ENCODE peak calls at places on chromosome 14, in eight cellular contexts. M is psoas muscle; D is colonic mucosa; R is H9; U is upper lobe of right lung; A is endodermal cell; K is CD8-positive, alpha-beta T cell; Q is pancreas. B is an unnamed sample.
A peak's percentile ranks its signal among the peaks of the same experiment; 100 is the strongest.

GRCh38 chr14:24851406-24851805 is 198.5 kb downstream of the STXBP6 start:
- DNase-seq in M (no peak), D (no peak), R (no peak), U (no peak), A (no peak), K (no peak), Q (no peak), B (no peak)

GRCh38 chr14:83838221-83838620 is 1691.7 kb upstream of the FLRT2 start:
- DNase-seq in M (no peak), D (no peak), R (no peak), U (no peak), A (no peak), K (no peak), Q (no peak), B (no peak)

GRCh38 chr14:90599748-90600507 is 203.1 kb downstream of the CALM1 start:
- DNase-seq in M (no peak), D (no peak), R (no peak), U (no peak), A (no peak), K (no peak), Q (no peak), B (peak; percentile 62)

GRCh38 chr14:69848903-69849391 is 30.3 kb upstream of the SMOC1 start:
- DNase-seq in M (no peak), D (no peak), R (no peak), U (no peak), A (no peak), K (no peak), Q (no peak), B (peak; percentile 47)

GRCh38 chr14:88269816-88270416 is 53.2 kb downstream of the KCNK10 start:
- DNase-seq in M (no peak), D (peak; percentile 52), R (peak; percentile 30), U (no peak), A (no peak), K (no peak), Q (peak; percentile 25), B (no peak)

GRCh38 chr14:41607966-41608663 is 1.4 kb downstream of the LRFN5 start:
- DNase-seq in M (peak; percentile 21), D (peak; percentile 16), R (peak; percentile 40), U (no peak), A (peak; percentile 71), K (no peak), Q (no peak), B (no peak)

GRCh38 chr14:73743431-73743931 is 29.3 kb upstream of the PNMA1 start:
- DNase-seq in M (peak; percentile 65), D (peak; percentile 58), R (peak; percentile 18), U (no peak), A (no peak), K (peak; percentile 68), Q (no peak), B (no peak)

GRCh38 chr14:69715725-69716482 is 51.0 kb upstream of the SRSF5 start:
- DNase-seq in M (peak; percentile 48), D (peak; percentile 65), R (no peak), U (peak; percentile 77), A (no peak), K (no peak), Q (no peak), B (no peak)

GRCh38 chr14:70619708-70620107 is 19.3 kb upstream of the MED6 start:
- DNase-seq in M (no peak), D (no peak), R (no peak), U (no peak), A (no peak), K (no peak), Q (no peak), B (no peak)

GRCh38 chr14:22296722-22297121 is 292.3 kb downstream of the DAD1 start:
- DNase-seq in M (no peak), D (no peak), R (no peak), U (no peak), A (no peak), K (no peak), Q (no peak), B (no peak)

GRCh38 chr14:92540472-92541048 is 27.0 kb downstream of the RIN3 start:
- DNase-seq in M (peak; percentile 93), D (peak; percentile 92), R (no peak), U (peak; percentile 86), A (no peak), K (no peak), Q (peak; percentile 73), B (peak; percentile 81)

GRCh38 chr14:105917933-105918436 is 391.6 kb downstream of the TMEM121 start:
- DNase-seq in M (no peak), D (no peak), R (no peak), U (peak; percentile 40), A (no peak), K (no peak), Q (no peak), B (no peak)

GRCh38 chr14:29426083-29426482 is 501.6 kb downstream of the PRKD1 start:
- DNase-seq in M (no peak), D (no peak), R (no peak), U (no peak), A (no peak), K (no peak), Q (no peak), B (no peak)

GRCh38 chr14:91392623-91393303 is 24.9 kb downstream of the CCDC88C start:
- DNase-seq in M (no peak), D (no peak), R (no peak), U (no peak), A (peak; percentile 79), K (no peak), Q (no peak), B (no peak)

GRCh38 chr14:67623114-67623513 is 3.4 kb downstream of the ARG2 start:
- DNase-seq in M (no peak), D (no peak), R (no peak), U (no peak), A (no peak), K (no peak), Q (no peak), B (peak; percentile 70)

GRCh38 chr14:89340782-89341181 is 76.3 kb downstream of the FOXN3 start:
- DNase-seq in M (no peak), D (no peak), R (no peak), U (no peak), A (no peak), K (no peak), Q (no peak), B (no peak)

GRCh38 chr14:91325211-91325610 is 80.7 kb upstream of the GPR68 start:
- DNase-seq in M (no peak), D (no peak), R (no peak), U (peak; percentile 33), A (no peak), K (peak; percentile 49), Q (no peak), B (no peak)

DNA sequence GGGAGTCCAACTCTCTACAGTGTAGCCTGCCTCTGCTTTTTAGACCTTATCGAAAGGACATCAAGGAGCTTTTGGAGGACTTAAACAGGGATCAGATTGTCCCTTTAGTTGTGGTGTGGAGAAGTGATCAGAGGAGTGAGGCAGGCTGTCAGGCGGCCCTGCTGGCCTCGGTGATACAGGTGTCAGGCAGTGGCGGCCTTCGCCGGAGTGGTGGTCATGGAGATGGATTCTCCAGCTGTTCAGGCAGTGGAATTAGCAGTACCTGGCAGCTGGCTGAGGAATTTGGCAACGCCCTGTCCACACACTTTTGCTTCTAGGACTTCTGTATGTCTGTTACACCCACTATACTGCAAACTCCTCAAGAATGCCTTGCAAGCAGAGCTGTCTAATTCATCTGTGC is 4.2 kb upstream of the CLMN start:
- DNase-seq in M (no peak), D (no peak), R (no peak), U (no peak), A (no peak), K (no peak), Q (no peak), B (no peak)
- H3K27me3 ChIP-seq in M (no peaks in the 10 kb centered on the region), D (no peaks in the 10 kb centered on the region), R (no peaks in the 10 kb centered on the region), U (no peaks in the 10 kb centered on the region), A (peaks cover 13% of the 10 kb centered on the region), K (no peaks in the 10 kb centered on the region), Q (no peaks in the 10 kb centered on the region), B (no peaks in the 10 kb centered on the region)

GRCh38 chr14:100594625-100594951 is 7.4 kb upstream of the BEGAIN start:
- DNase-seq in M (peak; percentile 2), D (no peak), R (no peak), U (peak; percentile 43), A (no peak), K (no peak), Q (no peak), B (no peak)

GRCh38 chr14:100592461-100592871 is 5.2 kb upstream of the BEGAIN start:
- DNase-seq in M (peak; percentile 7), D (no peak), R (no peak), U (peak; percentile 48), A (peak; percentile 37), K (no peak), Q (no peak), B (no peak)

GRCh38 chr14:100591453-100592371 is 4.5 kb upstream of the BEGAIN start:
- DNase-seq in M (peak; percentile 4), D (no peak), R (no peak), U (peak; percentile 57), A (peak; percentile 43), K (no peak), Q (no peak), B (no peak)

GRCh38 chr14:100593751-100594624 is 6.8 kb upstream of the BEGAIN start:
- DNase-seq in M (peak; percentile 5), D (no peak), R (no peak), U (peak; percentile 49), A (peak; percentile 28), K (no peak), Q (no peak), B (no peak)

GRCh38 chr14:100592972-100593371 is 5.8 kb upstream of the BEGAIN start:
- DNase-seq in M (peak; percentile 3), D (no peak), R (no peak), U (peak; percentile 29), A (peak; percentile 47), K (no peak), Q (no peak), B (no peak)
- H3K27me3 ChIP-seq in M (no peaks in the 10 kb centered on the region), D (peaks cover 8% of the 10 kb centered on the region), R (peaks cover 2% of the 10 kb centered on the region), U (peaks cover 29% of the 10 kb centered on the region), A (peaks cover 68% of the 10 kb centered on the region), K (peaks cover 11% of the 10 kb centered on the region), Q (no peaks in the 10 kb centered on the region), B (peaks cover 71% of the 10 kb centered on the region)

DNA sequence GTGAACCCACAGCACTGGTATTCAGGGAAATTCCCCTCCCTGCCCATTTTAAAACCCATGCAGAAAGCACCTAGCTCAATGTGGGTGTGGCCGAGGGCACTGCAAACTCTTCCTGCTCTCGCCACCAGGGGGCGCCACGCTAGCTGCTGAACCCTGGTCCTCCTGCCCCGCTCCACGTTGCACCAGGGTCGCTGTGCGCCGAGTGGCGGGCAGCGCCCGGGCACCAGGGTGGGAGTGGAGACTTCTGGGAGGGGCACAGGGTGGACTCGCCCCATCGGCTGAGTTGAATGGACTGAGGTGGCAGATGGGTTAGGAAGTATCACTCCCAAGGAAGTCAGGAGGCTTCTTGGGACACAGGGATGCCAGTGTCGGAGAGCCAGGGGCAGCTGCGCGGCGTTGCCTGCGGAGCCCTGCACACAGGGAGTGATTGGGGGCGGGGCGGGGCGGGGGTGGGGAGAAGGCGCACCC is 48.1 kb upstream of the BCL11B start:
- DNase-seq in M (no peak), D (peak; percentile 85), R (peak; percentile 84), U (peak; percentile 79), A (peak; percentile 94), K (peak; percentile 65), Q (peak; percentile 67), B (no peak)
- H3K27me3 ChIP-seq in M (no peaks in the 10 kb centered on the region), D (no peaks in the 10 kb centered on the region), R (no peaks in the 10 kb centered on the region), U (no peaks in the 10 kb centered on the region), A (no peaks in the 10 kb centered on the region), K (no peaks in the 10 kb centered on the region), Q (no peaks in the 10 kb centered on the region), B (peaks cover 6% of the 10 kb centered on the region)

DNA sequence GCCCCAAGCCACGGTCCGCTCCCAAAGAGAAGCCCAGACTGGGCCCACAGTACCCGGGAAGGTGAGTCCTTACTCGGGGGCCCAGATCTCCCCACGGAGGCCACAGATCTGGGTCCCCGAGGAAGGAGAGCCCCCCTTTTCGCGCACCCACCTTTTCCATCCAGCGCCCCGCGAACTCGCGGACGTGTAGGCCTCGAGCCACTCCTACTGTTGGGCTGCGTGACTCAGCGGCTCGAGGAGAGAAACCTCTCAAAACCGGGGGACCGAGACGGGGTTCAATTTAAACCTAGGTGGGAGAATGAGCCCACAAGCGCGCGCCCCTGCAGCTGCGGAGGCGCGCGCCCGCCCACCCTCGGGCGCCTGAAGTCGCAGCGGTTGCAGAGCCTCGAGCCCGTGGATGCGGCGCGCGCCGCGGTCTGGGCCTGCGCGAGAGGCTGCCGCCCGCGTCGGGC is 6.3 kb downstream of the SIX6 start:
- DNase-seq in M (no peak), D (no peak), R (no peak), U (no peak), A (no peak), K (no peak), Q (no peak), B (no peak)
- H3K27me3 ChIP-seq in M (no peaks in the 10 kb centered on the region), D (peaks cover 65% of the 10 kb centered on the region), R (peaks cover 47% of the 10 kb centered on the region), U (peaks cover 72% of the 10 kb centered on the region), A (peaks cover 99% of the 10 kb centered on the region), K (peaks cover 32% of the 10 kb centered on the region), Q (peaks cover 33% of the 10 kb centered on the region), B (peaks cover 18% of the 10 kb centered on the region)